ENCODE peak calls at places on chromosomes 7 and 10, in four cellular contexts. One of them, this sample, is unnamed.

GRCh38 chr10:110779489-110779888 is 92.2 kb upstream of the PDCD4 start:
- DNase-seq in A549: no peak
- DNase-seq in hepatocyte: no peak
- DNase-seq in fibroblast of mammary gland: no peak
- DNase-seq in this sample: no peak

GRCh38 chr10:79022565-79023488 is 45.9 kb upstream of the ZMIZ1 start:
- DNase-seq in A549: peak
- DNase-seq in hepatocyte: no peak
- DNase-seq in fibroblast of mammary gland: peak
- DNase-seq in this sample: no peak

GRCh38 chr7:1863091-1863900 is 193.2 kb downstream of the ELFN1 start:
- DNase-seq in A549: no peak
- DNase-seq in hepatocyte: no peak
- DNase-seq in fibroblast of mammary gland: no peak
- DNase-seq in this sample: no peak

GRCh38 chr10:4234661-4235060 is 449.7 kb upstream of the KLF6 start:
- DNase-seq in A549: no peak
- DNase-seq in hepatocyte: no peak
- DNase-seq in fibroblast of mammary gland: no peak
- DNase-seq in this sample: no peak

GRCh38 chr7:23654508-23654907 is 25.5 kb upstream of the FAM221A start:
- DNase-seq in A549: peak
- DNase-seq in hepatocyte: peak
- DNase-seq in fibroblast of mammary gland: peak
- DNase-seq in this sample: peak

GRCh38 chr10:127119901-127120300 is 76.5 kb downstream of the INSYN2A start:
- DNase-seq in A549: no peak
- DNase-seq in hepatocyte: no peak
- DNase-seq in fibroblast of mammary gland: no peak
- DNase-seq in this sample: no peak

GRCh38 chr10:52956451-52956850 is 183.9 kb upstream of the MBL2 start:
- DNase-seq in A549: no peak
- DNase-seq in hepatocyte: peak
- DNase-seq in fibroblast of mammary gland: no peak
- DNase-seq in this sample: no peak

GRCh38 chr7:35695628-35695888 is 623 bp upstream of the HERPUD2 start:
- DNase-seq in A549: no peak
- DNase-seq in hepatocyte: no peak
- DNase-seq in fibroblast of mammary gland: peak
- DNase-seq in this sample: no peak

GRCh38 chr10:125231813-125232475 is 71.6 kb upstream of the CTBP2 start:
- DNase-seq in A549: no peak
- DNase-seq in hepatocyte: no peak
- DNase-seq in fibroblast of mammary gland: no peak
- DNase-seq in this sample: no peak

GRCh38 chr7:74143383-74143782 is 30.8 kb upstream of the EIF4H start:
- DNase-seq in A549: no peak
- DNase-seq in hepatocyte: no peak
- DNase-seq in fibroblast of mammary gland: no peak
- DNase-seq in this sample: no peak

DNA sequence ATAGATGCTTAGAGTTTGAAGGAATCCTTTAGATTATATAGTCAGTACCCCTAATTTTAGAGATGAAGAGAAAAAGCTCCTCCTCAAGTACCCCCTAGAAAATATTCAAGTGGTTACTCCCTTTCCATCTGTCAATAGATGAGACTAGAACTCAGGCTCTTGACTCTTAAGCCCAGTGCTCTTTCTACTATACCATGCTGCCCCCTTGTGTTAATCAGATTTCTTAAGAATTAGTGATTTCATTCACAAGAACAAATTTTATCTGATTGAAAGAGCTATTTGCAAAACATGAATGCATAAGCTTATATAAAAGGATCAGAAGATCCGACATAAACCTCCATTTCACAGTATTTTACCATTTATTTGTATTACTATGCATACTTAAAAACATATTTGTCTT is 179.3 kb downstream of the TFEC start:
- DNase-seq in A549: no peak
- DNase-seq in hepatocyte: peak
- DNase-seq in fibroblast of mammary gland: peak
- DNase-seq in this sample: peak
- TF ChIP-seq CTCF in A549: peak
- TF ChIP-seq CTCF in hepatocyte: peak
- TF ChIP-seq CTCF in fibroblast of mammary gland: peak
- TF ChIP-seq CTCF in this sample: peak

GRCh38 chr10:14240253-14241189 is 90.2 kb downstream of the FRMD4A start:
- DNase-seq in A549: no peak
- DNase-seq in hepatocyte: no peak
- DNase-seq in fibroblast of mammary gland: no peak
- DNase-seq in this sample: no peak
- TF ChIP-seq CTCF in A549: no peak
- TF ChIP-seq CTCF in hepatocyte: peak
- TF ChIP-seq CTCF in fibroblast of mammary gland: no peak
- TF ChIP-seq CTCF in this sample: no peak

GRCh38 chr10:1372212-1372611 is 316.0 kb downstream of the WDR37 start:
- DNase-seq in A549: no peak
- DNase-seq in hepatocyte: no peak
- DNase-seq in fibroblast of mammary gland: no peak
- DNase-seq in this sample: no peak
- TF ChIP-seq CTCF in A549: no peak
- TF ChIP-seq CTCF in hepatocyte: no peak
- TF ChIP-seq CTCF in fibroblast of mammary gland: no peak
- TF ChIP-seq CTCF in this sample: no peak

GRCh38 chr10:34480345-34480744 is 334.8 kb downstream of the PARD3 start:
- DNase-seq in A549: no peak
- DNase-seq in hepatocyte: no peak
- DNase-seq in fibroblast of mammary gland: no peak
- DNase-seq in this sample: no peak
- TF ChIP-seq CTCF in A549: no peak
- TF ChIP-seq CTCF in hepatocyte: no peak
- TF ChIP-seq CTCF in fibroblast of mammary gland: no peak
- TF ChIP-seq CTCF in this sample: no peak

GRCh38 chr7:111729483-111729882 is 167.2 kb upstream of the IMMP2L start:
- DNase-seq in A549: no peak
- DNase-seq in hepatocyte: no peak
- DNase-seq in fibroblast of mammary gland: no peak
- DNase-seq in this sample: no peak
- TF ChIP-seq CTCF in A549: no peak
- TF ChIP-seq CTCF in hepatocyte: no peak
- TF ChIP-seq CTCF in fibroblast of mammary gland: no peak
- TF ChIP-seq CTCF in this sample: no peak

This sample was measured in Calu3.